ENCODE peak calls at places on chromosomes 7 and 10, in four cellular contexts. H is NCI-H748 treated with DMSO at 0.1 percent for 48 hours; T is stimulated activated naive CD4-positive, alpha-beta T cell; C is NCI-H82. Z is an unnamed sample.
A peak's percentile ranks its signal among the peaks of the same experiment; 100 is the strongest.

GRCh38 chr7:50818324-50818723 is 35.6 kb upstream of the GRB10 start:
- DNase-seq in T (no peak), H (no peak), C (no peak), Z (no peak)

GRCh38 chr7:27184342-27185012 is 555 bp downstream of the HOXA11 start:
- DNase-seq in C (peak; percentile 64), H (no peak), T (no peak), Z (peak; percentile 26)

GRCh38 chr10:21507066-21507669 is 18.3 kb downstream of the SKIDA1 start:
- DNase-seq in C (peak; percentile 41), T (no peak), H (no peak), Z (no peak)

GRCh38 chr10:79070611-79071534 is 2.1 kb downstream of the ZMIZ1 start:
- DNase-seq in H (no peak), C (peak; percentile 74), T (no peak), Z (peak; percentile 53)

GRCh38 chr7:1810961-1811849 is 141.1 kb downstream of the ELFN1 start:
- DNase-seq in T (no peak), C (peak; percentile 39), H (no peak), Z (no peak)

GRCh38 chr10:11003739-11004515 is 13.7 kb upstream of the CELF2 start:
- DNase-seq in H (no peak), T (no peak), C (no peak), Z (no peak)

GRCh38 chr7:127798023-127798422 is 146.0 kb downstream of the SND1 start:
- DNase-seq in T (no peak), C (no peak), H (no peak), Z (no peak)

GRCh38 chr7:105802611-105803520 is 73.5 kb downstream of the ATXN7L1 start:
- DNase-seq in C (no peak), T (no peak), H (no peak), Z (no peak)

GRCh38 chr10:43155221-43155620 is 17.0 kb downstream of the CSGALNACT2 start:
- DNase-seq in H (no peak), T (no peak), C (no peak), Z (no peak)

GRCh38 chr7:100372694-100373093 is 593 bp upstream of the PILRA start:
- DNase-seq in C (no peak), T (no peak), H (no peak), Z (no peak)

GRCh38 chr7:80373431-80374032 is 138.3 kb downstream of the GNAT3 start:
- DNase-seq in T (no peak), H (no peak), C (no peak), Z (no peak)

GRCh38 chr10:70145166-70145665 is 1.3 kb downstream of the TYSND1 start:
- DNase-seq in T (no peak), C (peak; percentile 48), H (no peak), Z (no peak)

GRCh38 chr7:126163647-126164046 is 1089.1 kb downstream of the GRM8 start:
- DNase-seq in H (no peak), T (no peak), C (no peak), Z (no peak)

Z was measured in WERI-Rb-1.